ENCODE peak calls at places on chromosome 14, in five cellular contexts. W, L, D, T and M are unnamed samples.

GRCh38 chr14:63773504-63773903 is 45.6 kb upstream of the SGPP1 start:
- DNase-seq in L (no peak), D (no peak), T (no peak), W (no peak), M (no peak)

GRCh38 chr14:90970167-90970600 is 90.3 kb downstream of the RPS6KA5 start:
- DNase-seq in T (no peak), D (no peak), L (no peak), W (no peak), M (peak; percentile 22)

GRCh38 chr14:104352493-104353220 is 214.3 kb downstream of the KIF26A start:
- DNase-seq in T (no peak), D (no peak), W (no peak), L (no peak), M (no peak)

GRCh38 chr14:61889914-61890351 is 127.7 kb downstream of the SNAPC1 start:
- DNase-seq in T (peak; percentile 76), D (no peak), L (no peak), W (no peak), M (peak; percentile 3)

GRCh38 chr14:98154254-98154653 is 1117.7 kb downstream of the BCL11B start:
- DNase-seq in T (no peak), W (no peak), L (no peak), D (no peak), M (no peak)

GRCh38 chr14:64942531-64943111 is at the start of gene GPX2:
- DNase-seq in T (no peak), W (no peak), L (no peak), D (no peak), M (no peak)

GRCh38 chr14:23358553-23359166 is 6.0 kb upstream of the SLC22A17 start:
- DNase-seq in L (no peak), W (no peak), D (no peak), T (no peak), M (no peak)

GRCh38 chr14:51643137-51643536 is 8.6 kb upstream of the FRMD6 start:
- DNase-seq in D (no peak), T (no peak), L (no peak), W (no peak), M (no peak)

GRCh38 chr14:69535230-69535848 is 39.3 kb downstream of the CCDC177 start:
- DNase-seq in T (no peak), D (peak; percentile 26), W (no peak), L (peak; percentile 11), M (peak; percentile 26)

GRCh38 chr14:60134702-60135101 is 30.5 kb downstream of the DHRS7 start:
- DNase-seq in D (no peak), L (no peak), W (no peak), T (no peak), M (no peak)

GRCh38 chr14:104603623-104604401 is 760 bp downstream of the TMEM179 start:
- DNase-seq in T (no peak), D (no peak), L (no peak), W (no peak), M (no peak)

GRCh38 chr14:70885343-70886014 is 21.8 kb upstream of the PCNX1 start:
- DNase-seq in T (no peak), L (no peak), D (no peak), W (no peak), M (no peak)

GRCh38 chr14:98290596-98290995 is 981.4 kb downstream of the BCL11B start:
- DNase-seq in T (no peak), D (no peak), L (no peak), W (no peak), M (no peak)

GRCh38 chr14:23447634-23448353 is 12.3 kb upstream of the MYH7 start:
- DNase-seq in W (no peak), T (no peak), L (no peak), D (no peak), M (no peak)

GRCh38 chr14:105534586-105534985 is 8.2 kb downstream of the TMEM121 start:
- DNase-seq in D (no peak), W (no peak), T (no peak), L (no peak), M (no peak)

GRCh38 chr14:103186241-103186835 is 63.1 kb downstream of the TNFAIP2 start:
- DNase-seq in D (no peak), T (no peak), L (no peak), W (no peak), M (no peak)

GRCh38 chr14:104610749-104611310 is 6.3 kb upstream of the TMEM179 start:
- DNase-seq in T (no peak), W (no peak), L (no peak), D (no peak), M (no peak)

GRCh38 chr14:33755358-33755757 is 195.5 kb downstream of the EGLN3 start:
- DNase-seq in L (no peak), T (no peak), D (no peak), W (no peak), M (no peak)

GRCh38 chr14:77914073-77914721 is 114.3 kb downstream of the ADCK1 start:
- DNase-seq in L (no peak), W (no peak), D (no peak), T (no peak), M (no peak)

GRCh38 chr14:68682166-68683103 is 110.4 kb downstream of the ZFP36L1 start:
- DNase-seq in D (peak; percentile 81), T (peak; percentile 74), L (peak; percentile 94), W (peak; percentile 29), M (peak; percentile 99)

GRCh38 chr14:32307881-32308582 is 21.1 kb upstream of the AKAP6 start:
- DNase-seq in W (no peak), T (no peak), D (no peak), L (no peak), M (no peak)

GRCh38 chr14:73739899-73740685 is 25.9 kb upstream of the PNMA1 start:
- DNase-seq in L (no peak), T (no peak), W (no peak), D (no peak), M (no peak)

GRCh38 chr14:105197274-105197673 is 16.2 kb upstream of the NUDT14 start:
- DNase-seq in T (peak; percentile 60), W (no peak), D (no peak), L (no peak), M (no peak)

GRCh38 chr14:77918448-77918847 is 118.5 kb downstream of the ADCK1 start:
- DNase-seq in W (no peak), T (no peak), L (no peak), D (no peak), M (no peak)